ENCODE peak calls at places on chromosomes 16 and 17, in nine cellular contexts. I, A, Q, K, O, S, H, E and Z are unnamed samples.

GRCh38 chr16:24848065-24848464 is 2.3 kb downstream of the SLC5A11 start:
- DNase-seq in O (no peak), S (no peak), H (peak; percentile 82), K (no peak), A (peak; percentile 64), Q (no peak), I (peak; percentile 24), E (peak; percentile 61), Z (no peak)

GRCh38 chr16:14527411-14528044 is 102.5 kb downstream of the PARN start:
- DNase-seq in Q (peak; percentile 69), K (no peak), A (peak; percentile 92), E (peak; percentile 92), I (no peak), H (peak; percentile 81), S (no peak), O (peak; percentile 71), Z (no peak)

GRCh38 chr17:62870581-62870964 is 62.5 kb upstream of the MARCHF10 start:
- DNase-seq in H (no peak), E (no peak), Q (no peak), S (no peak), I (no peak), A (no peak), O (no peak), K (no peak), Z (peak; percentile 31)

GRCh38 chr16:4320571-4321137 is 4.8 kb downstream of the GLIS2 start:
- DNase-seq in O (no peak), A (no peak), S (no peak), I (no peak), K (no peak), H (no peak), Q (no peak), E (no peak), Z (no peak)

GRCh38 chr17:70021726-70022125 is 53.3 kb upstream of the KCNJ16 start:
- DNase-seq in I (no peak), A (no peak), Q (no peak), H (peak; percentile 7), E (no peak), S (no peak), K (no peak), O (no peak), Z (no peak)

GRCh38 chr17:39144414-39144813 is 7.0 kb downstream of the PLXDC1 start:
- DNase-seq in S (peak; percentile 70), H (peak; percentile 94), I (no peak), Q (no peak), K (no peak), E (peak; percentile 90), A (peak; percentile 96), O (peak; percentile 91), Z (no peak)

GRCh38 chr17:81735181-81736102 is 23.4 kb downstream of the SLC25A10 start:
- DNase-seq in H (peak; percentile 33), K (no peak), Q (no peak), A (peak; percentile 17), S (peak; percentile 54), E (peak; percentile 33), I (no peak), O (no peak), Z (no peak)

GRCh38 chr17:61221181-61221580 is 178.5 kb upstream of the TBX2 start:
- DNase-seq in S (no peak), E (no peak), A (no peak), K (no peak), H (no peak), Q (no peak), I (no peak), O (no peak), Z (no peak)

GRCh38 chr17:79944821-79945391 is 90.8 kb downstream of the TBC1D16 start:
- DNase-seq in O (no peak), E (no peak), K (no peak), S (no peak), A (no peak), H (no peak), Q (no peak), I (no peak), Z (no peak)

GRCh38 chr17:15456972-15457722 is 10.3 kb downstream of the CDRT4 start:
- DNase-seq in Q (peak; percentile 90), I (no peak), E (peak; percentile 90), A (peak; percentile 87), K (no peak), O (peak; percentile 70), H (peak; percentile 84), S (peak; percentile 46), Z (no peak)

GRCh38 chr16:20844054-20844453 is 37.7 kb downstream of the REXO5 start:
- DNase-seq in O (no peak), S (no peak), E (no peak), K (no peak), A (no peak), Q (no peak), I (no peak), H (no peak), Z (no peak)

GRCh38 chr17:39231587-39232551 is 6.1 kb upstream of the STAC2 start:
- DNase-seq in H (peak; percentile 26), A (peak; percentile 63), Q (no peak), O (no peak), K (no peak), E (peak; percentile 62), I (no peak), S (peak; percentile 50), Z (peak; percentile 77)

GRCh38 chr16:361872-362701 is 8.3 kb downstream of the MRPL28 start:
- DNase-seq in S (peak; percentile 84), K (no peak), E (peak; percentile 83), H (peak; percentile 61), I (peak; percentile 43), O (no peak), A (peak; percentile 83), Q (peak; percentile 34), Z (peak; percentile 75)

DNA sequence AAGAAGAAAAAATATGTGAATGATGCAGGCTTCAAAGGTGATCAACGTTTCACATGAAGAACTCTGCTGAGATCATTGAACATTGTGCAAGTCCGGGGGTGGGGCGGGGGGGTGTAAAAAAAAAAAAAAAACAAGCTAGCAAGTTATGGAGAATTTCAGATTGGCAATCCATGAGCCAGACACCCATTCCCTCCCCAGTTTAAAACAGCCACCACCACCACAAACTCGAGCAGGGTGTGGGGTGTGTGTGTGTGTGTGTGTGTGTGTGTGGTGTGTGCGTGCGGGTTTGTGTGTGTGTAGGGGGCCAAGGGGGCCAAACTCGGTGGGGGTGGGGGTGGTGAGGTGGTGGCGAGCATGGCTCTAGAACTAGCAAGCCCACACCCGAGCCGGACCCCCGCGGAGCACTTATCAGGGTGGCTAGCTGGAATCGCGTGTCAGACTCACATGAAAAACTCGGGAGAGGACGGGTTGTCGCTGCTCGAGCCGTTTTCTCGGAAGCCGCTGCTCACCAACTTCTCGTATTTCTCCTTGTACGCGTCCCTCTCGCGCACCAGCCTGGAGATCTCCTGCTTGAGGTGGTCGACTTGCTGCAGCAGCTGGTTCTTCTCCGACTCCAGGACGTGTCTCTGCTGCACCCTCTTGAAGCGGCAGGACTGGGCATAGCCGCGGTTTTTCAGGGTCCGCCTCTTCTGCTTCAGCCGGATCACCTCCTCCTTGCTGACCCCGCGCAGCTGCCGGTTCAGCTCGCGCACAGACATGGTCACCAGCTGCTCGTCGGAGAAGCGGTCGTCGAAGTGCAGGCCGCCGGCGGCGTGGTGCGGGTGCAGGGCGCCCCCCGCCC is 2.0 kb downstream of the MAF start:
- DNase-seq in E (peak; percentile 47), H (no peak), K (peak; percentile 16), Q (no peak), O (peak; percentile 71), I (no peak), A (peak; percentile 50), S (peak; percentile 41), Z (peak; percentile 79)
- TF ChIP-seq CTCF in E (no peak), H (no peak), K (peak; percentile 36), Q (no peak), O (no peak), I (no peak), A (no peak), S (no peak), Z (no peak)

GRCh38 chr17:73719588-73720071 is 75.4 kb upstream of the SDK2 start:
- DNase-seq in O (no peak), I (no peak), K (no peak), E (no peak), S (peak; percentile 24), Q (no peak), A (peak; percentile 5), H (no peak), Z (peak; percentile 61)

GRCh38 chr17:73718362-73718761 is 74.1 kb upstream of the SDK2 start:
- DNase-seq in H (no peak), E (no peak), A (no peak), S (no peak), O (no peak), I (no peak), Q (no peak), K (no peak), Z (no peak)

GRCh38 chr17:73718912-73719311 is 74.7 kb upstream of the SDK2 start:
- DNase-seq in K (no peak), I (no peak), A (no peak), Q (no peak), H (no peak), O (no peak), E (no peak), S (no peak), Z (no peak)

GRCh38 chr17:73722163-73722562 is 77.9 kb upstream of the SDK2 start:
- DNase-seq in I (no peak), S (no peak), A (no peak), K (no peak), O (no peak), E (no peak), H (no peak), Q (no peak), Z (no peak)

GRCh38 chr17:73720187-73720834 is 76.1 kb upstream of the SDK2 start:
- DNase-seq in H (no peak), A (no peak), E (no peak), O (no peak), K (no peak), S (no peak), I (no peak), Q (no peak), Z (no peak)
- TF ChIP-seq CTCF in H (no peak), A (no peak), E (no peak), O (no peak), K (no peak), S (no peak), I (no peak), Q (no peak), Z (no peak)

GRCh38 chr17:45425984-45426413 is 6.7 kb downstream of the ARHGAP27 start:
- DNase-seq in K (no peak), A (no peak), O (no peak), S (no peak), I (no peak), E (no peak), H (no peak), Q (no peak), Z (no peak)
- TF ChIP-seq CTCF in K (no peak), A (no peak), O (peak; percentile 2), S (no peak), I (no peak), E (no peak), H (no peak), Q (no peak), Z (no peak)

DNA sequence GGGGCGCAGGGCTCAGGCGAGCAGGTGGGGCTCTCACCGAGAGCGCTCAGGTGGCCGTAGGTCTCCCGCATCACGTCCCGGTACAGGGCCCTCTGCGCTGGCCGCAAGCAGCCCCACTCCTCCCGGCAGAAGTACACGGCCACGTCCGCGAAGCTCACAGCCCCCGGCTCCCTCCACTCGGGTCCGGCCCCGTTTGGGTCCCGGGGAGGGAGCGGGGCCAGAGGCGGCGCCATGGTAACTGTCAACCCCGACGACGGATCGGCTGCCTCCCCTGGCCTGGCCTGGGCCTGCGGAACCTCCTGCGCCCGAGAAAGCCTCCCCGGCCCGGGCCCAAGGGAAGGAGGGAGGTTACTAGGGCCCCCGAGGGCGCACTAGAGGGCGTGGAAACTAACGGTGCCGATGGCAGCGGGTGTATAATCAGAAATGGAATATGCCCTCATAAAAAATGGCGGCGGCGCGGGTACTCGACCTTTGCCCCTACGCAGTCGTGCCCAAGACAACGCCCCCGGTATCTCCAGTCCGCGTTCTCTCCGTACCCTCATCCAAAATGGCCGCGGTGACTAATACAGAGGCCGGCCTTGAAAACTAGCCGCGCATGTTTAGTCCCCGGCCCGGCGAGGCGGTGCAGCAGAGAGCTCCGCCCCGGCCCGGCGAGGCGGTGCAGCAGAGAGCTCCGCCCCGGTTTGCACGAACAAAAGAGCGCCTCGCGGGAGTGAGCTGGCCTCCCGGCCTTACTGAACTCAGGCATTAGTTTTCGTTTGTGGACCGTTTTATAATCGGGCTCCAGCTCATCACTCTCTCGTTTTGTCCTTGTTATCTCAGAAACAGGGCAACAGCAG is at the start of gene ZNF764:
- DNase-seq in I (peak; percentile 97), K (peak; percentile 98), E (peak; percentile 98), S (peak; percentile 99), Q (peak; percentile 91), H (peak; percentile 96), A (peak; percentile 99), O (peak; percentile 99), Z (peak; percentile 93)
- TF ChIP-seq CTCF in I (no peak), K (no peak), E (no peak), S (no peak), Q (no peak), H (no peak), A (no peak), O (peak; percentile 32), Z (no peak)